ENCODE peak calls at places on chromosomes 13 and 19, in nine cellular contexts. U is HS-27A; K is stimulated activated CD4-positive, alpha-beta T cell treated with anti-CD3 and anti-CD28 coated beads, Interleukin-1b, Interleukin-23, amount 100 ng/mL, for 24 hours; S is naive thymus-derived CD8-positive, alpha-beta T cell; F is GM20000; D is SK-N-DZ; R is Jurkat, Clone E6-1; T is left lobe of liver; L is PC-3. Z is an unnamed sample.

GRCh38 chr19:29478578-29479565 is 46.9 kb upstream of the VSTM2B start:
- DNase-seq in U (no peak), K (no peak), S (no peak), F (peak; percentile 34), D (peak; percentile 41), R (no peak), T (no peak), L (no peak), Z (no peak)

GRCh38 chr13:105008606-105009005 is 1526.9 kb downstream of the EFNB2 start:
- DNase-seq in U (no peak), K (no peak), S (no peak), F (no peak), D (no peak), R (no peak), T (no peak), L (no peak), Z (no peak)

GRCh38 chr19:2569596-2570465 is 93.9 kb downstream of the GADD45B start:
- DNase-seq in U (no peak), K (no peak), S (no peak), F (no peak), D (no peak), R (no peak), T (no peak), L (no peak), Z (no peak)

GRCh38 chr13:99417151-99417820 is 84.0 kb upstream of the TM9SF2 start:
- DNase-seq in U (no peak), K (no peak), S (no peak), F (no peak), D (peak; percentile 23), R (no peak), T (no peak), L (no peak), Z (no peak)

GRCh38 chr19:16070366-16070990 is 5.8 kb upstream of the TPM4 start:
- DNase-seq in U (no peak), K (peak; percentile 52), S (peak; percentile 76), F (peak; percentile 86), D (no peak), R (peak; percentile 88), T (no peak), L (peak; percentile 98), Z (no peak)

GRCh38 chr13:104816716-104817115 is 1718.7 kb downstream of the EFNB2 start:
- DNase-seq in U (no peak), K (no peak), S (no peak), F (no peak), D (no peak), R (no peak), T (no peak), L (no peak), Z (no peak)

GRCh38 chr19:1780272-1780957 is 27.1 kb downstream of the ONECUT3 start:
- DNase-seq in U (no peak), K (no peak), S (no peak), F (no peak), D (no peak), R (no peak), T (no peak), L (peak; percentile 52), Z (no peak)

GRCh38 chr13:42746846-42747245 is 34.5 kb upstream of the FAM216B start:
- DNase-seq in U (no peak), K (no peak), S (no peak), F (no peak), D (no peak), R (no peak), T (no peak), L (peak; percentile 6), Z (no peak)

GRCh38 chr19:13118424-13119193 is 545 bp downstream of the NACC1 start:
- DNase-seq in U (no peak), K (no peak), S (no peak), F (peak; percentile 80), D (peak; percentile 53), R (no peak), T (peak; percentile 63), L (peak; percentile 66), Z (no peak)

GRCh38 chr19:29737461-29738000 is 22.5 kb upstream of the C19orf12 start:
- DNase-seq in U (no peak), K (no peak), S (no peak), F (no peak), D (no peak), R (no peak), T (no peak), L (no peak), Z (no peak)

GRCh38 chr13:106899444-106899843 is 331.5 kb upstream of the ARGLU1 start:
- DNase-seq in U (no peak), K (no peak), S (no peak), F (no peak), D (no peak), R (no peak), T (no peak), L (peak; percentile 36), Z (no peak)

GRCh38 chr19:46951236-46951986 is 68.2 kb upstream of the NPAS1 start:
- DNase-seq in U (no peak), K (no peak), S (no peak), F (no peak), D (no peak), R (no peak), T (peak; percentile 58), L (peak; percentile 94), Z (no peak)

GRCh38 chr19:45150731-45151725 is 9.8 kb downstream of the NKPD1 start:
- DNase-seq in U (no peak), K (no peak), S (no peak), F (peak; percentile 27), D (no peak), R (no peak), T (no peak), L (peak; percentile 14), Z (no peak)

GRCh38 chr13:113061271-113061625 is 44.3 kb upstream of the F7 start:
- DNase-seq in U (no peak), K (no peak), S (no peak), F (no peak), D (no peak), R (no peak), T (no peak), L (no peak), Z (no peak)

GRCh38 chr13:46639033-46639981 is 86.3 kb downstream of the LRCH1 start:
- DNase-seq in U (no peak), K (no peak), S (no peak), F (peak; percentile 30), D (no peak), R (no peak), T (no peak), L (no peak), Z (no peak)

GRCh38 chr13:41515491-41516139 is 58.3 kb downstream of the RGCC start:
- DNase-seq in U (no peak), K (no peak), S (no peak), F (no peak), D (no peak), R (no peak), T (no peak), L (no peak), Z (no peak)

GRCh38 chr19:13839193-13839937 is 37.6 kb upstream of the NANOS3 start:
- DNase-seq in U (no peak), K (no peak), S (peak; percentile 70), F (peak; percentile 92), D (peak; percentile 84), R (no peak), T (peak; percentile 82), L (peak; percentile 94), Z (peak; percentile 79)

GRCh38 chr19:56147307-56147706 is 6.2 kb downstream of the ZNF444 start:
- DNase-seq in U (no peak), K (no peak), S (no peak), F (peak; percentile 31), D (no peak), R (no peak), T (no peak), L (no peak), Z (no peak)

GRCh38 chr13:99375806-99376080 is 68.5 kb upstream of the GPR183 start:
- DNase-seq in U (no peak), K (no peak), S (no peak), F (no peak), D (no peak), R (no peak), T (no peak), L (no peak), Z (no peak)

GRCh38 chr19:18446811-18447359 is 9.0 kb upstream of the ISYNA1 start:
- DNase-seq in U (no peak), K (no peak), S (no peak), F (no peak), D (no peak), R (no peak), T (peak; percentile 74), L (no peak), Z (no peak)

GRCh38 chr13:91383836-91384235 is 14.6 kb upstream of the GPC5 start:
- DNase-seq in U (no peak), K (no peak), S (no peak), F (no peak), D (no peak), R (no peak), T (no peak), L (no peak), Z (no peak)

GRCh38 chr19:50537769-50538230 is 24.1 kb upstream of the ASPDH start:
- DNase-seq in U (peak; percentile 43), K (peak; percentile 40), S (peak; percentile 47), F (peak; percentile 84), D (peak; percentile 75), R (peak; percentile 46), T (peak; percentile 62), L (peak; percentile 90), Z (peak; percentile 40)

GRCh38 chr13:99813346-99814095 is 158.0 kb downstream of the ZIC5 start:
- DNase-seq in U (no peak), K (no peak), S (no peak), F (no peak), D (no peak), R (no peak), T (no peak), L (no peak), Z (no peak)

GRCh38 chr13:109113427-109113826 is 484.0 kb downstream of the MYO16 start:
- DNase-seq in U (no peak), K (no peak), S (no peak), F (no peak), D (no peak), R (no peak), T (no peak), L (no peak), Z (no peak)

GRCh38 chr13:34410653-34411052 is 531.4 kb upstream of the NBEA start:
- DNase-seq in U (no peak), K (no peak), S (no peak), F (no peak), D (no peak), R (no peak), T (no peak), L (no peak), Z (peak; percentile 34)

GRCh38 chr19:40542197-40542859 is 34.3 kb upstream of the SHKBP1 start:
- DNase-seq in U (no peak), K (no peak), S (no peak), F (no peak), D (peak; percentile 89), R (no peak), T (no peak), L (no peak), Z (no peak)

GRCh38 chr19:14149509-14149994 is 13.2 kb upstream of the ASF1B start:
- DNase-seq in U (no peak), K (no peak), S (peak; percentile 66), F (peak; percentile 65), D (no peak), R (peak; percentile 22), T (peak; percentile 62), L (no peak), Z (peak; percentile 47)

GRCh38 chr13:112873851-112874750 is 94.9 kb upstream of the MCF2L start:
- DNase-seq in U (peak; percentile 2), K (peak; percentile 81), S (no peak), F (peak; percentile 91), D (peak; percentile 75), R (peak; percentile 39), T (peak; percentile 78), L (peak; percentile 74), Z (peak; percentile 31)

GRCh38 chr19:8612807-8613171 is 2.3 kb upstream of the ADAMTS10 start:
- DNase-seq in U (no peak), K (no peak), S (peak; percentile 28), F (peak; percentile 47), D (no peak), R (no peak), T (no peak), L (no peak), Z (no peak)